ENCODE peak calls at places on chromosomes 7 and 10, in seven cellular contexts. A is HepG2, E is SK-N-SH, F is HCT116, X is K562, C is GM12878, Z is H1. N is an unnamed sample.

GRCh38 chr10:114868801-114869200 is 47.2 kb downstream of the FHIP2A start:
- DNase-seq in A (no peak), E (no peak), F (no peak), X (no peak), C (no peak), Z (no peak), N (no peak)

GRCh38 chr7:44325181-44325671 is at the start of gene CAMK2B:
- DNase-seq in A (no peak), E (peak; percentile 87), F (no peak), X (no peak), C (no peak), Z (no peak), N (peak; percentile 60)

GRCh38 chr10:32937824-32938482 is 20.1 kb downstream of the ITGB1 start:
- DNase-seq in A (peak; percentile 52), E (no peak), F (no peak), X (no peak), C (no peak), Z (no peak), N (no peak)

GRCh38 chr7:26155531-26156375 is 3.8 kb downstream of the NFE2L3 start:
- DNase-seq in A (peak; percentile 39), E (no peak), F (no peak), X (no peak), C (no peak), Z (no peak), N (no peak)

GRCh38 chr10:104038537-104038936 is 47.1 kb downstream of the COL17A1 start:
- DNase-seq in A (no peak), E (no peak), F (no peak), X (no peak), C (no peak), Z (no peak), N (no peak)

GRCh38 chr10:48792687-48793096 is 108.0 kb downstream of the WDFY4 start:
- DNase-seq in A (no peak), E (no peak), F (no peak), X (no peak), C (no peak), Z (no peak), N (no peak)

GRCh38 chr10:3136763-3137611 is 35.6 kb downstream of the PITRM1 start:
- DNase-seq in A (no peak), E (no peak), F (no peak), X (no peak), C (no peak), Z (no peak), N (no peak)

GRCh38 chr10:19749185-19749729 is 67.0 kb upstream of the PLXDC2 start:
- DNase-seq in A (no peak), E (no peak), F (no peak), X (no peak), C (no peak), Z (no peak), N (no peak)

GRCh38 chr7:102272075-102272916 is 14.4 kb upstream of the SH2B2 start:
- DNase-seq in A (peak; percentile 65), E (peak; percentile 95), F (peak; percentile 47), X (peak; percentile 87), C (no peak), Z (peak; percentile 43), N (peak; percentile 78)

GRCh38 chr10:103861501-103861900 is 6.1 kb upstream of the SH3PXD2A start:
- DNase-seq in A (no peak), E (no peak), F (no peak), X (no peak), C (no peak), Z (no peak), N (no peak)

GRCh38 chr7:18395868-18396267 is 99.7 kb upstream of the HDAC9 start:
- DNase-seq in A (no peak), E (no peak), F (no peak), X (no peak), C (no peak), Z (no peak), N (no peak)

GRCh38 chr10:110821508-110821907 is 50.2 kb upstream of the PDCD4 start:
- DNase-seq in A (no peak), E (no peak), F (no peak), X (no peak), C (no peak), Z (no peak), N (no peak)

GRCh38 chr10:100232101-100232500 is 2.7 kb upstream of the CHUK start:
- DNase-seq in A (no peak), E (no peak), F (no peak), X (no peak), C (no peak), Z (no peak), N (no peak)

GRCh38 chr10:70890917-70891431 is 2.6 kb upstream of the PCBD1 start:
- DNase-seq in A (peak; percentile 75), E (peak; percentile 88), F (no peak), X (no peak), C (no peak), Z (no peak), N (no peak)

GRCh38 chr7:55439627-55440026 is 74.5 kb downstream of the LANCL2 start:
- DNase-seq in A (no peak), E (peak; percentile 72), F (no peak), X (no peak), C (no peak), Z (no peak), N (no peak)

GRCh38 chr10:106857728-106858127 is 306.8 kb downstream of the SORCS1 start:
- DNase-seq in A (no peak), E (no peak), F (no peak), X (no peak), C (no peak), Z (no peak), N (no peak)

GRCh38 chr7:39217752-39218151 is 240.0 kb downstream of the POU6F2 start:
- DNase-seq in A (no peak), E (no peak), F (no peak), X (no peak), C (no peak), Z (no peak), N (no peak)

GRCh38 chr10:12839941-12840611 is 161.4 kb downstream of the CCDC3 start:
- DNase-seq in A (no peak), E (peak; percentile 76), F (no peak), X (no peak), C (no peak), Z (no peak), N (no peak)

GRCh38 chr10:110167149-110167548 is 40.3 kb upstream of the MXI1 start:
- DNase-seq in A (no peak), E (no peak), F (no peak), X (no peak), C (no peak), Z (no peak), N (no peak)

GRCh38 chr10:14302035-14302434 is 28.7 kb downstream of the FRMD4A start:
- DNase-seq in A (no peak), E (no peak), F (no peak), X (no peak), C (no peak), Z (no peak), N (no peak)

GRCh38 chr10:32150532-32151101 is 94.4 kb upstream of the KIF5B start:
- DNase-seq in A (no peak), E (no peak), F (no peak), X (no peak), C (no peak), Z (no peak), N (no peak)

DNA sequence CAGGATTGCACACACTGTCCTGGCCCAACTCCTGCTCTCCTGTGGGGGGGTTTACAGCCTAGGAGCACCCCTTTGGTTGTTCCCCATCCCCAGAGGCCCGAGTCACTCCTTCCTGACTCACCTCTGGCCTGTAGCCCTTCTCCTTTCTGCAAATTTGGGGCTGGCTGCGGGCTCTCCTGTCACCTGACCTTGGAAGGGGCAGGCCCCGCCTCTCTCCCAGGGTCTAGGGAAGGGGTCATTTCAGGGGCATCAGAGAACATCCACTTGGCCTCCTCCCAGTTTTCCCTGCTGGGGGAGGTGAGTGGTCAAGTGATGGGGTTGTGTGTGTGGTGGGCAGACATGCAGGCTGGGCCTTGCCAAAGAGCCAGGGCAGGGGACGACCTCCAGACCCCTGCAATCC is 1.8 kb downstream of the NYAP1 start:
- DNase-seq in A (no peak), E (peak; percentile 33), F (no peak), X (peak; percentile 65), C (no peak), Z (no peak), N (no peak)
- TF ChIP-seq JUND in A (no peak), E (no peak), F (no peak), X (no peak), C (no peak), Z (no peak), N (no peak)

GRCh38 chr7:134632052-134632451 is 14.6 kb upstream of the BPGM start:
- DNase-seq in A (no peak), E (no peak), F (no peak), X (no peak), C (no peak), Z (no peak), N (no peak)
- TF ChIP-seq JUND in A (no peak), E (no peak), F (no peak), X (no peak), C (no peak), Z (no peak), N (no peak)

DNA sequence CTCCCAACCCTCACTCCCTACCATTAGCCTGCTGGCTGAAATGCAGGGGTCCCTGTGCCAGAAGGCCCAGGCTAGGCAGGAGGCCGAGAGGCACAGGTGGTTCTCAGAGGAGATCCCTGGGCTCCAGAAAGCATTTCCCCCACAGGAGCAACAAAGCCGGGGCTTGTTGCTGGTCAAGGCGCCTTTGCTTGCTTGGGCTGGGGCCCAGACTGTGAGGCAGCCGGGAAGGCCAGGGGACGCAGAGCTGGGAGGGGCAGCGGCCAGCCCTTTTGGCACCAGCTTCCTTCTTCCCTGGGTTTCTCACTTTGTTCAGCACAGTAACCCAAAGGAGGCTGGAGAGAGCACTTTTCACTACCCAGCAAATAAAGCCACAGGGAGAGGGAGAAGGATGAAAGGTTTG is 48.6 kb downstream of the FBXW4 start:
- DNase-seq in A (no peak), E (no peak), F (no peak), X (no peak), C (no peak), Z (no peak), N (no peak)
- TF ChIP-seq JUND in A (no peak), E (no peak), F (no peak), X (no peak), C (no peak), Z (no peak), N (no peak)

GRCh38 chr7:127792528-127793342 is 140.7 kb downstream of the SND1 start:
- DNase-seq in A (peak; percentile 23), E (no peak), F (no peak), X (peak; percentile 64), C (no peak), Z (peak; percentile 39), N (no peak)

GRCh38 chr7:127794135-127794534 is 142.1 kb downstream of the SND1 start:
- DNase-seq in A (no peak), E (no peak), F (no peak), X (no peak), C (no peak), Z (no peak), N (no peak)

GRCh38 chr7:127793582-127793981 is 141.6 kb downstream of the SND1 start:
- DNase-seq in A (no peak), E (no peak), F (no peak), X (no peak), C (no peak), Z (no peak), N (no peak)

GRCh38 chr7:127789031-127789430 is 137.0 kb downstream of the SND1 start:
- DNase-seq in A (no peak), E (no peak), F (no peak), X (no peak), C (no peak), Z (no peak), N (no peak)

DNA sequence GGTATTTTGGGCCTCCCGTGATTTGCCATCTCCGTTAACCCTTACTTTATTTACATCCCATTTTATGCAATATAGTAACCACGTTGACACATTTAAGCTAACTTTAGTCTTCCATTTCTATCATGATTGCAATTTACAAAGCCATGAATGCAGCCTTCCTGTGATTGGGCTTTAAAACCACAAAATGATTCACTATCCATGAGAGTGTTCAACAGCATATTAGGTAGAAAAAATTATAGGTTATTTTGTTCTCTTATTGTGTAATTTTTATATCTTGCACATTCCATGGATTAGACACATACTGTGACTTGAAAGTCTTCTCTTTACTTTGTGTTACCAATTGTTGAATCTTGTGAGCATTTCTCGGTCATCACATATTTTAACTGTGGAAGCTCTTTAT is 139.8 kb downstream of the SND1 start:
- DNase-seq in A (no peak), E (no peak), F (no peak), X (no peak), C (no peak), Z (no peak), N (no peak)
- TF ChIP-seq JUND in A (no peak), E (no peak), F (no peak), X (no peak), C (no peak), Z (no peak), N (no peak)